ENCODE peak calls at places on chromosome 18, in nine cellular contexts. R, O, F, B, Z, E, U, K and C are unnamed samples.

GRCh38 chr18:9751371-9752031 is 43.4 kb downstream of the RAB31 start:
- DNase-seq in R (no peak), O (no peak), F (no peak), B (no peak), Z (no peak), E (no peak), U (no peak), K (no peak), C (no peak)

GRCh38 chr18:54094474-54094873 is 130.0 kb downstream of the MBD2 start:
- DNase-seq in R (no peak), O (no peak), F (no peak), B (no peak), Z (no peak), E (no peak), U (no peak), K (no peak), C (no peak)

GRCh38 chr18:75137346-75137877 is 71.5 kb downstream of the PTGR3 start:
- DNase-seq in R (no peak), O (no peak), F (no peak), B (no peak), Z (no peak), E (no peak), U (no peak), K (no peak), C (no peak)

GRCh38 chr18:70415823-70416488 is 127.1 kb downstream of the SOCS6 start:
- DNase-seq in R (peak; percentile 47), O (no peak), F (no peak), B (no peak), Z (no peak), E (no peak), U (no peak), K (no peak), C (no peak)

GRCh38 chr18:48292229-48292628 is 117.0 kb downstream of the ZBTB7C start:
- DNase-seq in R (no peak), O (no peak), F (no peak), B (no peak), Z (no peak), E (no peak), U (no peak), K (no peak), C (no peak)

GRCh38 chr18:832085-832681 is 20.1 kb upstream of the YES1 start:
- DNase-seq in R (no peak), O (no peak), F (peak; percentile 70), B (peak; percentile 15), Z (no peak), E (no peak), U (no peak), K (peak; percentile 20), C (no peak)

GRCh38 chr18:8805552-8805951 is 100.2 kb downstream of the MTCL1 start:
- DNase-seq in R (no peak), O (no peak), F (no peak), B (no peak), Z (no peak), E (no peak), U (no peak), K (no peak), C (no peak)

GRCh38 chr18:35917043-35917442 is 55.4 kb upstream of the RMP24 start:
- DNase-seq in R (no peak), O (no peak), F (no peak), B (no peak), Z (no peak), E (no peak), U (no peak), K (no peak), C (no peak)

GRCh38 chr18:36688020-36688965 is 140.5 kb downstream of the TPGS2 start:
- DNase-seq in R (peak; percentile 63), O (no peak), F (peak; percentile 80), B (peak; percentile 45), Z (peak; percentile 56), E (peak; percentile 57), U (peak; percentile 23), K (peak; percentile 61), C (no peak)

GRCh38 chr18:44803019-44803650 is 122.4 kb downstream of the SETBP1 start:
- DNase-seq in R (no peak), O (no peak), F (no peak), B (peak; percentile 60), Z (no peak), E (peak; percentile 14), U (no peak), K (no peak), C (no peak)

GRCh38 chr18:32424696-32425095 is 46.0 kb downstream of the GAREM1 start:
- DNase-seq in R (no peak), O (no peak), F (no peak), B (no peak), Z (no peak), E (no peak), U (no peak), K (no peak), C (no peak)

GRCh38 chr18:23864620-23865019 is 149.9 kb upstream of the TTC39C start:
- DNase-seq in R (no peak), O (no peak), F (no peak), B (peak; percentile 27), Z (no peak), E (no peak), U (no peak), K (no peak), C (no peak)

GRCh38 chr18:76258209-76258608 is 236.8 kb downstream of the ZNF516 start:
- DNase-seq in R (no peak), O (no peak), F (no peak), B (no peak), Z (no peak), E (no peak), U (no peak), K (no peak), C (no peak)

GRCh38 chr18:53850918-53851317 is 373.6 kb downstream of the MBD2 start:
- DNase-seq in R (no peak), O (no peak), F (no peak), B (no peak), Z (no peak), E (no peak), U (no peak), K (no peak), C (no peak)

GRCh38 chr18:77517901-77518300 is 268.3 kb downstream of the GALR1 start:
- DNase-seq in R (no peak), O (no peak), F (no peak), B (no peak), Z (no peak), E (no peak), U (no peak), K (no peak), C (no peak)

GRCh38 chr18:76980663-76981387 is 151.8 kb downstream of the MBP start:
- DNase-seq in R (no peak), O (no peak), F (no peak), B (no peak), Z (no peak), E (no peak), U (no peak), K (no peak), C (no peak)

GRCh38 chr18:11962586-11962985 is 18.7 kb upstream of the IMPA2 start:
- DNase-seq in R (no peak), O (no peak), F (no peak), B (no peak), Z (no peak), E (no peak), U (no peak), K (no peak), C (no peak)

GRCh38 chr18:50277935-50278334 is 3.4 kb downstream of the MBD1 start:
- DNase-seq in R (no peak), O (no peak), F (no peak), B (no peak), Z (peak; percentile 44), E (no peak), U (no peak), K (no peak), C (no peak)

GRCh38 chr18:44637210-44638051 is 43.3 kb upstream of the SETBP1 start:
- DNase-seq in R (peak; percentile 42), O (no peak), F (no peak), B (no peak), Z (no peak), E (no peak), U (no peak), K (no peak), C (no peak)

GRCh38 chr18:46718501-46719341 is 38.1 kb downstream of the ST8SIA5 start:
- DNase-seq in R (no peak), O (no peak), F (no peak), B (no peak), Z (no peak), E (no peak), U (no peak), K (no peak), C (no peak)